ENCODE peak calls at places on chromosomes 12 and 14, in eight cellular contexts. J is epithelial cell of esophagus, Y is neural progenitor cell, R is lower leg skin, K is pancreas, A is heart right ventricle, B is lung, G is BJ. P is an unnamed sample.

GRCh38 chr12:49929581-49929980 is 21.0 kb upstream of the AQP2 start:
- DNase-seq in R (no peak), Y (no peak), K (no peak), A (no peak), J (no peak), B (no peak), G (no peak), P (no peak)

GRCh38 chr12:41772478-41772877 is 372.2 kb downstream of the GXYLT1 start:
- DNase-seq in B (no peak), R (no peak), G (no peak), J (no peak), K (no peak), Y (no peak), A (no peak), P (no peak)

GRCh38 chr14:57834001-57834598 is 31.8 kb downstream of the SLC35F4 start:
- DNase-seq in K (no peak), Y (no peak), J (no peak), B (no peak), G (no peak), A (no peak), R (no peak), P (no peak)

GRCh38 chr12:58818546-58818945 is 101.8 kb downstream of the LRIG3 start:
- DNase-seq in K (no peak), A (no peak), B (no peak), J (peak), G (no peak), Y (no peak), R (no peak), P (no peak)

GRCh38 chr12:23618718-23619117 is 330.8 kb downstream of the SOX5 start:
- DNase-seq in A (no peak), J (no peak), B (no peak), K (no peak), R (no peak), G (no peak), Y (no peak), P (no peak)

GRCh38 chr14:93960108-93960475 is 16.3 kb downstream of the ASB2 start:
- DNase-seq in J (no peak), B (no peak), A (no peak), R (no peak), K (no peak), Y (no peak), G (no peak), P (no peak)

GRCh38 chr12:32598688-32599087 is 80.4 kb upstream of the DNM1L start:
- DNase-seq in R (no peak), Y (no peak), G (no peak), A (no peak), B (no peak), J (no peak), K (no peak), P (no peak)

GRCh38 chr14:56648508-56649301 is 69.1 kb downstream of the TMEM260 start:
- DNase-seq in G (no peak), R (no peak), A (no peak), K (no peak), B (no peak), Y (peak), J (no peak), P (no peak)

GRCh38 chr12:105031061-105031807 is 45.1 kb downstream of the NOPCHAP1 start:
- DNase-seq in R (no peak), B (no peak), K (no peak), Y (no peak), G (no peak), J (no peak), A (no peak), P (no peak)

GRCh38 chr14:36057452-36058142 is 118.9 kb downstream of the PTCSC3 start:
- DNase-seq in R (no peak), G (no peak), J (peak), Y (no peak), A (no peak), B (no peak), K (no peak), P (no peak)

GRCh38 chr14:92613008-92613658 is 99.6 kb downstream of the RIN3 start:
- DNase-seq in K (no peak), B (peak), A (peak), G (no peak), Y (peak), R (no peak), J (peak), P (no peak)

GRCh38 chr12:86230516-86231146 is 25.6 kb downstream of the MGAT4C start:
- DNase-seq in A (no peak), J (peak), G (no peak), K (no peak), Y (no peak), B (no peak), R (no peak), P (no peak)

GRCh38 chr14:49089078-49089477 is 497.1 kb downstream of the RPS29 start:
- DNase-seq in K (no peak), Y (no peak), G (no peak), J (no peak), B (no peak), A (no peak), R (no peak), P (no peak)

GRCh38 chr14:78902010-78902623 is 731.9 kb downstream of the NRXN3 start:
- DNase-seq in G (no peak), B (no peak), A (no peak), R (no peak), J (peak), Y (peak), K (peak), P (peak)

GRCh38 chr14:68729556-68729955 is 63.3 kb downstream of the ZFP36L1 start:
- DNase-seq in J (no peak), B (no peak), R (peak), Y (no peak), K (no peak), G (no peak), A (no peak), P (no peak)

GRCh38 chr14:72753879-72754400 is 140.0 kb downstream of the DPF3 start:
- DNase-seq in Y (no peak), K (no peak), J (no peak), B (peak), A (no peak), R (no peak), G (no peak), P (no peak)

GRCh38 chr12:52629251-52630103 is 11.1 kb upstream of the KRT73 start:
- DNase-seq in R (peak), G (no peak), B (no peak), K (no peak), A (no peak), J (no peak), Y (no peak), P (no peak)

GRCh38 chr14:92105845-92106094 is 612 bp downstream of the ATXN3 start:
- DNase-seq in A (peak), B (peak), R (peak), G (peak), Y (no peak), K (peak), J (peak), P (no peak)

GRCh38 chr12:99386907-99387306 is 260.6 kb upstream of the GARIN6 start:
- DNase-seq in J (peak), B (no peak), G (no peak), K (no peak), Y (peak), A (no peak), R (no peak), P (no peak)

GRCh38 chr14:33184587-33184986 is 245.9 kb downstream of the NPAS3 start:
- DNase-seq in J (peak), K (no peak), Y (peak), B (no peak), A (no peak), R (no peak), G (no peak), P (no peak)

GRCh38 chr12:68122236-68122920 is 37.2 kb downstream of the IFNG start:
- DNase-seq in R (no peak), A (no peak), B (no peak), K (no peak), Y (no peak), G (no peak), J (peak), P (no peak)

GRCh38 chr12:124512667-124513296 is 54.6 kb downstream of the NCOR2 start:
- DNase-seq in A (peak), B (peak), R (peak), J (peak), Y (peak), K (peak), G (peak), P (peak)

GRCh38 chr14:34843011-34843554 is 32.1 kb downstream of the BAZ1A start:
- DNase-seq in A (no peak), R (no peak), B (no peak), J (peak), G (peak), Y (no peak), K (no peak), P (peak)

GRCh38 chr14:99422220-99423010 is 58.2 kb downstream of the SETD3 start:
- DNase-seq in R (no peak), G (no peak), A (no peak), B (no peak), J (no peak), K (no peak), Y (no peak), P (no peak)

GRCh38 chr12:12182926-12183325 is 83.9 kb downstream of the LRP6 start:
- DNase-seq in Y (no peak), A (no peak), J (no peak), G (no peak), B (no peak), R (no peak), K (no peak), P (no peak)

GRCh38 chr14:101849125-101849524 is 87.6 kb downstream of the PPP2R5C start:
- DNase-seq in R (no peak), B (no peak), K (no peak), G (no peak), J (no peak), A (peak), Y (no peak), P (no peak)

GRCh38 chr14:62689741-62690140 is 355.5 kb downstream of the KCNH5 start:
- DNase-seq in G (no peak), Y (no peak), B (no peak), R (no peak), J (no peak), K (no peak), A (no peak), P (no peak)

GRCh38 chr12:113298861-113299545 is 35.9 kb downstream of the SLC8B1 start:
- DNase-seq in B (no peak), A (peak), Y (no peak), K (peak), J (no peak), R (peak), G (no peak), P (no peak)

GRCh38 chr14:105860615-105861580 is 334.5 kb downstream of the TMEM121 start:
- DNase-seq in K (peak), J (no peak), A (no peak), B (no peak), R (peak), Y (no peak), G (no peak), P (no peak)

GRCh38 chr12:91349451-91349850 is 166.8 kb upstream of the DCN start:
- DNase-seq in B (no peak), J (no peak), R (no peak), A (no peak), K (no peak), Y (no peak), G (no peak), P (no peak)

GRCh38 chr14:49461529-49462401 is 124.4 kb downstream of the RPS29 start:
- DNase-seq in G (peak), B (peak), A (no peak), J (peak), K (no peak), R (no peak), Y (peak), P (peak)

GRCh38 chr12:13223176-13223806 is 26.8 kb downstream of the EMP1 start:
- DNase-seq in R (no peak), J (peak), B (no peak), A (no peak), G (peak), Y (no peak), K (no peak), P (peak)

DNA sequence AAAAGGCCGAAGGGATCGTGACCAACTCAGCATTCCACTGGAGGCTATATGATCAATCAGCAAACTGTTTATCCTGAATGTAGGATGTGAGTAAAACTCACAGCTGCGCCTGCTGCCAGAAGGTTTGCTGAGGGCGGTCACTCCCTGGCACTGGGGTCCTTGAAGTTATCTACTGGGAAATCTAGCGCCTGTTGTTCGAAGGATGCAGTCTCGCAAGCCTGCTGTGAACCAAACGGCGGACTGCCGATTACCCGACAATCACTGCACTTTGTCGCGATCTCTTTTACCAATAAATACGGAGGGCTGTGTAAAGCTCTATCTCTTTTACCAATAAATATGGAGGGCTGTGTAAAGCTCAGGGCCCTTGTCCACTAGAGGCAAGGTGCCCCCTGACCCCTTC is 12.9 kb downstream of the DDX51 start:
- DNase-seq in R (no peak), J (no peak), G (no peak), B (no peak), A (no peak), Y (no peak), K (no peak), P (no peak)
- TF ChIP-seq CTCF in R (no peak), J (no peak), G (no peak), B (no peak), A (no peak), Y (no peak), K (no peak), P (no peak)

GRCh38 chr12:62435337-62436163 is 31.1 kb upstream of the MON2 start:
- DNase-seq in A (peak), G (no peak), J (peak), Y (peak), B (peak), K (peak), R (peak), P (no peak)
- H3K4me3 ChIP-seq in A (peak), G (peak), J (peak), Y (peak), B (no peak), K (peak), R (no peak), P (peak)

DNA sequence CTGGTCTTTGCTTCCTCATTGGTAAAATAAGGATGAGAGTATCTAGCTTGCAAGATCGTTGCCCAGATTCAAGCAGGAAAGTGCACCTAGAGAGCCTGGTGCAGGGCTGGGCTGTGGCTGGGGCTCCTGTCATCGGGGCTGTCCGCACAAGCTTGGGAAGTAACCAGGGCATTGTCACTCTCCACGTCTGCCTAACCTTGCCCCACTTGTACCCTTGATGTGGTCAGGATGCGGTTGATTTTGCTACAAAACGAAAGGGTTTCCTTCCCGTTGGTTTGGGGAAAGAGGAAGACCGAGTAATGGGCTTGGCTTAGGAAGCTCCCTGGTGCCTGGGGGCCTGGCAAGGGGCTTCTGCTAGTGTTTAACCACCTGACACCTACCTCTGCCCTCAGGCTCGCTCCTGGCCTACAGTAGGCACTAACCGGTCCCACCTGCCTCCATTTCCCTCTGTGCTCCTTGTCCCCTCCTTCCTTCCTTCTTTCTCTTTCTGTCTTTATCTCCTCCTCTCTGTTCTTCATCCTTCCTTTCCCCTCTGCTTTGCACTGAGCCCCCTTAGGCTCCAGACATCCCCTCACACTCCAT is 21.8 kb downstream of the MVK start:
- DNase-seq in A (no peak), J (no peak), B (no peak), G (no peak), K (no peak), Y (no peak), R (no peak), P (no peak)
- TF ChIP-seq CTCF in A (no peak), J (no peak), B (no peak), G (no peak), K (no peak), Y (no peak), R (no peak), P (no peak)

GRCh38 chr12:121451931-121452330 is 52.0 kb downstream of the RNF34 start:
- DNase-seq in R (no peak), Y (no peak), G (no peak), J (no peak), A (no peak), B (no peak), K (no peak), P (peak)
- H3K4me3 ChIP-seq in R (no peak), Y (no peak), G (no peak), J (no peak), A (no peak), B (no peak), K (no peak), P (peak)

GRCh38 chr12:16076553-16076952 is 165.4 kb downstream of the DERA start:
- DNase-seq in R (no peak), B (no peak), Y (peak), G (no peak), A (no peak), J (peak), K (no peak), P (no peak)
- TF ChIP-seq CTCF in R (no peak), B (no peak), Y (peak), G (peak), A (peak), J (peak), K (no peak), P (peak)

DNA sequence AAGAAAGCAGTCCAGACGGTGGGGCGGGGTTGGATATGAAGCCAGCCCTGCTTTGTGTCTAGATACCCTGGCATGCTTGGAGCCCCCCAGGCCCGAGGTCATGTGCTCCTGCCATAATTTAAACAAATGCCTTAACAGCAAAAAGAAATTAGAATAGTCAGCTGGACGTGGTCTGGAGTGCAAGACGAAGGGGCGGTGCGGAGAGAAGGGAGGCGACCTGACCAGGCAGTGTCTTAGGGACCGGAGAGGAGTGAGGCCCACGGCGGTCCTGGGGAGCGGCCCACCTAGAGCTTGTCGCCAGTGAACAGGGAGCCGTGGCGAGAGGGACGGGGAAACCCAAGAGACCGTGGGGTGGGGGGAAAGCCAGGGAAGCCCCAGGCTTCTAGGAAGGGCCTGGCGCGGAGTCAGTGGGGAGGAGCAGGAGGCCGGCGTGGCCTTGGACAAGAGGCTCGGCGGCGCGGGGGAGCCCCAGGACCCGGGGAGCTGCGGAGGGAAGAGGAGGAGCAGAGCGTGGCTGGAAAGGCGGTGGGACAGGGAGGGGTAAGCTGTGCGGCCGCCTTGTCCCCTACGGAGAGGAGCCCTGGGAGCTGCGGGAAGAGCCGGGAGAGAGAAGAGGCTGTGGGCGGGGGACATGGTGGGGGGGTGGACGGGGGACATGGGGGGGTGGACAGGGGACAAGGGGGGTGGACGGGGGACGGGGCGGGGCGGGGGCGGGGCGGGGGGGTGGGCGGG is 118.5 kb upstream of the C14orf180 start:
- DNase-seq in J (no peak), Y (peak), R (peak), A (no peak), B (peak), K (no peak), G (no peak), P (no peak)
- H3K4me3 ChIP-seq in J (no peak), Y (peak), R (no peak), A (no peak), B (no peak), K (no peak), G (no peak), P (no peak)

GRCh38 chr12:46043972-46044520 is 53.7 kb upstream of the SCAF11 start:
- DNase-seq in A (no peak), J (no peak), R (no peak), Y (no peak), K (no peak), G (no peak), B (no peak), P (no peak)

GRCh38 chr12:46050805-46051204 is 60.4 kb upstream of the SCAF11 start:
- DNase-seq in K (no peak), G (no peak), J (no peak), A (no peak), R (no peak), Y (no peak), B (no peak), P (no peak)

GRCh38 chr12:46046436-46046835 is 56.1 kb upstream of the SCAF11 start:
- DNase-seq in R (no peak), B (no peak), Y (no peak), G (no peak), J (no peak), K (no peak), A (no peak), P (no peak)

DNA sequence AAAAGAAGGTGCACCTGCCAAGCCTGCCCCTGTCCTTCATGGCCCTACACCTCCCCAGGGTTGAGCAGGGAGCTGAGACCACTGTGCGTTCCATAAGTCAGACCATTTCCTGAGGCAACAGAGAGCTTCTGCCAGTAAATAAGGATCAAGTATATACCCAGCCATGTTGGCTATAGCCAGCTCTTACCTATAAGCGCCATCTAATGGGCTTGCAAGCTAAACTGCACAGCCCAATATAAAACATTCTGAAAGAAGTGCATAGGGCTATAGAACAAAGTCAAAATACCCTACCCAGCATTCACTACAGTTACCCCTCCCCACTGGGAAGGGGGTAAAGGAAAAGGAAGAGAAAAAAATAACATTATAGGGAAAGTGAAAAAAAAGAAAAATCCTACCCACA is 59.3 kb upstream of the SCAF11 start:
- DNase-seq in Y (no peak), J (no peak), A (no peak), K (no peak), R (no peak), G (no peak), B (no peak), P (no peak)
- TF ChIP-seq CTCF in Y (peak), J (no peak), A (no peak), K (no peak), R (no peak), G (no peak), B (no peak), P (no peak)

GRCh38 chr14:22227084-22227483 is 361.9 kb downstream of the DAD1 start:
- DNase-seq in R (no peak), G (no peak), J (no peak), A (no peak), B (no peak), K (no peak), Y (no peak), P (no peak)
- H3K4me3 ChIP-seq in R (no peak), G (no peak), J (no peak), A (no peak), B (no peak), K (no peak), Y (no peak), P (no peak)

GRCh38 chr12:27732281-27732680 is 21.6 kb downstream of the MRPS35 start:
- DNase-seq in G (no peak), B (no peak), A (no peak), R (no peak), J (peak), Y (no peak), K (no peak), P (no peak)
- TF ChIP-seq CTCF in G (peak), B (no peak), A (no peak), R (no peak), J (peak), Y (peak), K (no peak), P (peak)

P was measured in AG04449.